ENCODE peak calls at places on chromosomes 5 and 9, in ten cellular contexts. S is astrocyte of the spinal cord; Z is fibroblast of lung; X is PC-9; N is A549; E is RWPE1; T is HepG2; F is CD4-positive, alpha-beta T cell; V is glutamatergic neuron; P is epithelial cell of esophagus. O is an unnamed sample.

GRCh38 chr9:81559741-81560140 is 129.6 kb downstream of the TLE1 start:
- DNase-seq in N (peak), F (no peak), T (peak), E (peak), V (no peak), Z (peak), P (peak), S (peak), X (peak), O (no peak)

GRCh38 chr5:34982823-34983222 is 53.5 kb downstream of the DNAJC21 start:
- DNase-seq in S (no peak), P (no peak), Z (no peak), X (no peak), T (no peak), F (no peak), V (no peak), N (no peak), E (no peak), O (no peak)

GRCh38 chr9:69149321-69149807 is 24.7 kb upstream of the TJP2 start:
- DNase-seq in E (no peak), V (no peak), T (no peak), Z (peak), P (peak), S (peak), X (no peak), N (no peak), F (no peak), O (peak)

GRCh38 chr9:91660295-91660589 is 236.6 kb upstream of the NFIL3 start:
- DNase-seq in E (no peak), V (no peak), T (no peak), F (no peak), Z (no peak), N (no peak), X (no peak), P (no peak), S (no peak), O (no peak)

GRCh38 chr9:110095776-110096175 is 112.2 kb downstream of the C9orf152 start:
- DNase-seq in S (no peak), E (peak), F (no peak), Z (peak), X (no peak), P (peak), V (no peak), N (no peak), T (no peak), O (peak)

GRCh38 chr5:172943906-172944305 is 15.3 kb upstream of the RPL26L1 start:
- DNase-seq in E (no peak), X (no peak), N (no peak), Z (no peak), F (no peak), P (no peak), T (no peak), S (no peak), V (no peak), O (no peak)

GRCh38 chr5:93010037-93010436 is 571.0 kb downstream of the NR2F1-AS1 start:
- DNase-seq in P (no peak), T (no peak), V (no peak), S (no peak), X (no peak), N (no peak), E (no peak), F (no peak), Z (no peak), O (no peak)

GRCh38 chr9:87255437-87256155 is 242.1 kb upstream of the DAPK1 start:
- DNase-seq in E (no peak), X (no peak), S (peak), Z (peak), P (no peak), T (no peak), V (no peak), F (no peak), N (no peak), O (no peak)

DNA sequence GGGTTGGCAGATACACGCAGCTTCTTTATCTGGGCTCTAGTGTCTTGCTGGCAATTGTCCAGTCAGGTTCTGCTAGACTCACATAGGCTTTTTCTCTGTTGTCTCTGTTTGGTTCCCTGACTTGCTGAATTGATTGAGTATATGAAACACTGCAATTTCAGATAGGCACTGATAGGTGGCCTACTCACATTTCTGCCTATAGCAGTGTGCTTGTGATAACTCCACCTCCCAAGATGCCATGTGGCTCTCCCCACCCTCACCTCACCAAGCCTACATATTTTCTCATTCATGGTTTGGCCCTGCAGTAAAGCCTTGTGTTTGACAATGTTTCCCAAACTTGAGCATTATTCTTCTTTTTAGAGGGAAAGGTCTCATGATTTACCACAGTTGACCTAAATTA is 52.6 kb downstream of the AOPEP start:
- DNase-seq in E (peak), V (no peak), T (no peak), Z (no peak), P (no peak), N (no peak), F (no peak), S (no peak), X (no peak), O (no peak)
- TF ChIP-seq CTCF in E (no peak), V (no peak), T (no peak), Z (no peak), P (no peak), N (no peak), F (no peak), S (no peak), X (no peak), O (no peak)

GRCh38 chr5:14267166-14267838 is 124.2 kb downstream of the TRIO start:
- DNase-seq in T (peak), V (no peak), P (no peak), N (no peak), E (no peak), Z (no peak), S (no peak), F (no peak), X (peak), O (no peak)
- TF ChIP-seq CTCF in T (no peak), V (no peak), P (no peak), N (no peak), E (no peak), Z (no peak), S (peak), F (no peak), X (no peak), O (no peak)

DNA sequence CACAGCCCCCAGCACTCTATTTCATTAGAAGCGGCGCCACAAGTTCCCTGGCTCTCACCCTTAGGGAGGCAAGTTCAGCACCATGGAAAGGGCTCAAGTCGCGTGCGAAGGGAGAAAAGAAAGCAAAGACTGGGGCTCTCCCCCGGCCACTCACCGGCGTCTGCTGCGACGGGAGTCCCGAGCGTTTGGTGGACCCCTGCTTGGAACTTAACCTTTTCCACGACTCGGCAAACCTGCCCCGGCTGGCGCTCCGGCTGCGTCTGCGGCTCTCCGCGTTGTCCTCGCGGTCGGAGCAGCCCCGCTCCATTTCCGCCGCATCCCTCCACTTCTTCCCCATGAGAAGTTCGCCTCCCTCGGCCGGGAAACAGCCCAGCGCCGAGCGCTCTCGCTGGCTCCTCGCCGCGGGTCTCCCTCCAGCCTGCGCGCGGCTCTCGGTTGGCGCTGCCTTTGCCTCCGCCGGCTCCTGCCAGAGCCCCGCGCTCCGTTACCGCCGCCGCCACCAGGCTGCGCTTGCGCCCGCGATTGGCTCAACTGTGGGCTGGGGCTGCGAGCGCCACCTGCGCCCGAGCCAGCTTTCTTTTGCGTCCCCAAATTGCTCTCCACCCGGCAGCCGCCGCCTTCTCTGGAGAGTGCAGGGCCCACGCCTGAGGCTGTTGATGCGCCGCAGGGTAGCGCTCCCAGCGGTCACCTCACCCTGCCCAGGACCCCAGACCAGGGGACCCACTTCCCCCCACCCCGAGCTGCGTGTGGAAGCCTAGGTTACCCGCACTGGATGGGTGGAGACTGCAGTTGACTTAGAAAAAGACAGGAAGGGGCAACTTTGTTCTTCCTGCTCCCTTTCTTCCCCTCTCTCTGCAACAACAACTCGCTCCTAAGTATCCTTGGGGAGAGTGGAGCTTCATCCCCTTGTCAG is 321.6 kb downstream of the CEMIP2 start:
- DNase-seq in X (peak), V (peak), F (no peak), E (peak), Z (peak), T (peak), N (peak), S (peak), P (peak), O (peak)
- TF ChIP-seq CTCF in X (no peak), V (peak), F (no peak), E (no peak), Z (no peak), T (peak), N (peak), S (no peak), P (no peak), O (peak)

DNA sequence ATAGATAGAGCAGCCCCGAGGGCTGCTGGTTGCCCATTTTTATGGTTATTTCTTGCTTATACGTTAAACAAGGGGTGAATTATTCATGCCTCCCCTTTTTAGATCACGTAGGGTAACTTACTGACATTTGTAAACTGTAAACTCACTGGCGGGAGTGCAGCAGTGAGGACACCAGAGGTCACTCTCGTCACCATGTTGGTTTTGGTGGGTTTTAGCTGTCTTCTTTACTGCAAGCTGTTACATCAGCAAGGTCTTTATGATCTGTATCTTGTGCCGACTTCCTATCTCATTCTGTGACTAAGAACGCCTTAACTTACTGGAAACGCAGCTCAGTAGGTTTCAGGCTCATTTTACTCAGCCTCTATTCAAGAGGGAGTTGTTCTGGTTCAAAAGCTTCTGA is 155.0 kb upstream of the PRDM9 start:
- DNase-seq in P (peak), F (no peak), Z (peak), V (peak), X (peak), S (no peak), N (no peak), E (no peak), T (peak), O (no peak)
- TF ChIP-seq CTCF in P (peak), F (no peak), Z (no peak), V (no peak), X (no peak), S (no peak), N (peak), E (peak), T (no peak), O (peak)

GRCh38 chr9:22100626-22101025 is 91.5 kb upstream of the CDKN2B start:
- DNase-seq in T (no peak), Z (no peak), N (no peak), X (no peak), P (no peak), V (no peak), E (no peak), S (no peak), F (no peak), O (no peak)
- TF ChIP-seq CTCF in T (no peak), Z (no peak), N (no peak), X (no peak), P (peak), V (peak), E (no peak), S (peak), F (no peak), O (no peak)

O was measured in osteocyte.